ENCODE peak calls at places on chromosome 5, in four cellular contexts. A is PC-3; D is naive thymus-derived CD4-positive, alpha-beta T cell; Y is choroid plexus epithelial cell. U is an unnamed sample.

GRCh38 chr5:62268239-62268638 is 37.8 kb upstream of the KIF2A start:
- DNase-seq in A (peak; percentile 94), Y (no peak), D (no peak), U (no peak)

GRCh38 chr5:91528831-91529230 is 145.7 kb upstream of the ARRDC3 start:
- DNase-seq in A (no peak), D (no peak), Y (no peak), U (no peak)

GRCh38 chr5:32099486-32100035 is 74.6 kb downstream of the GOLPH3 start:
- DNase-seq in Y (no peak), D (no peak), A (no peak), U (no peak)

GRCh38 chr5:181246276-181247050 is 2.8 kb upstream of the RACK1 start:
- DNase-seq in Y (peak; percentile 84), D (peak; percentile 47), A (peak; percentile 87), U (peak; percentile 89)

GRCh38 chr5:171855798-171856772 is 70.5 kb downstream of the SMIM23 start:
- DNase-seq in D (no peak), A (no peak), Y (no peak), U (no peak)

GRCh38 chr5:101942321-101942882 is 353.7 kb downstream of the SLCO4C1 start:
- DNase-seq in A (peak; percentile 68), Y (peak; percentile 26), D (no peak), U (peak; percentile 2)

GRCh38 chr5:141121563-141121962 is at the start of gene PCDHB4:
- DNase-seq in Y (no peak), D (no peak), A (no peak), U (no peak)

GRCh38 chr5:163404364-163404763 is 33.0 kb upstream of the CCNG1 start:
- DNase-seq in Y (no peak), A (no peak), D (no peak), U (no peak)

GRCh38 chr5:138469540-138470321 is 4.5 kb downstream of the EGR1 start:
- DNase-seq in D (no peak), Y (peak; percentile 77), A (no peak), U (no peak)

GRCh38 chr5:84634256-84634655 is 249.6 kb upstream of the EDIL3 start:
- DNase-seq in D (no peak), A (peak; percentile 20), Y (no peak), U (no peak)

GRCh38 chr5:95731571-95732554 is 727 bp downstream of the RHOBTB3 start:
- DNase-seq in A (peak; percentile 18), Y (peak; percentile 58), D (peak; percentile 22), U (peak; percentile 69)

GRCh38 chr5:40436535-40437237 is 243.0 kb upstream of the PTGER4 start:
- DNase-seq in A (no peak), Y (no peak), D (peak; percentile 77), U (no peak)

GRCh38 chr5:109907751-109908150 is 218.0 kb downstream of the MAN2A1 start:
- DNase-seq in D (no peak), Y (peak; percentile 60), A (peak; percentile 39), U (no peak)

GRCh38 chr5:135715267-135716050 is 119.0 kb upstream of the SLC25A48 start:
- DNase-seq in Y (no peak), D (no peak), A (no peak), U (no peak)

GRCh38 chr5:103094737-103095136 is 25.2 kb downstream of the GIN1 start:
- DNase-seq in A (no peak), Y (no peak), D (no peak), U (no peak)

GRCh38 chr5:119071573-119071874 is 637 bp downstream of the DMXL1 start:
- DNase-seq in A (no peak), D (no peak), Y (peak; percentile 13), U (no peak)

GRCh38 chr5:42811591-42812392 is at the start of gene SELENOP:
- DNase-seq in D (no peak), A (peak; percentile 51), Y (peak; percentile 84), U (no peak)
- H3K4me3 ChIP-seq in D (no peak within 1 kb of the TSS), A (no peak within 1 kb of the TSS), Y (peak within 1 kb of the TSS; percentile 32), U (no peak within 1 kb of the TSS)

GRCh38 chr5:77957931-77958476 is 181.9 kb upstream of the TBCA start:
- DNase-seq in Y (no peak), A (no peak), D (no peak), U (no peak)
- H3K4me3 ChIP-seq in Y (no peak overlapping the region), A (no peak overlapping the region), D (no peak overlapping the region), U (no peak overlapping the region)

DNA sequence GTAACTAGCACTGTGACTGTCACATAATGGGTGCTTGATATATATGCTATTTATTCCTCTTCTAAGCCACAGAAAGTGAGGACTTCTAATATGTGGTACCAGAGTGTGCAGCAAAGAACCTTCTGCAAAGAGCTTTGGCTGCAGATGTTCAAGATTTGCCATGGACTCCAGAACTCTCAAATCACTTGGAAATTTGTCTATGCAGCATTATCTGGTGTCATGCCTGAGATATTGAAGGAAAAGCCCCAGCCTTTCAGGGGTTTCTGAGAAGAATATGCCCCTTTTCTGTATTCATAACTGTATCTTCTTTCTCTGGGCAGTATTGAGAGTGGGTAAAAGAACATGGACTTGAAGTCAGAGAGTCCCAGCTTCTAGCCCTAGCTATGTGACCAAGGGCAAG is 4.8 kb upstream of the G3BP1 start:
- DNase-seq in Y (no peak), A (no peak), D (no peak), U (no peak)
- H3K4me3 ChIP-seq in Y (no peak overlapping the region), A (no peak overlapping the region), D (no peak overlapping the region), U (no peak overlapping the region)

DNA sequence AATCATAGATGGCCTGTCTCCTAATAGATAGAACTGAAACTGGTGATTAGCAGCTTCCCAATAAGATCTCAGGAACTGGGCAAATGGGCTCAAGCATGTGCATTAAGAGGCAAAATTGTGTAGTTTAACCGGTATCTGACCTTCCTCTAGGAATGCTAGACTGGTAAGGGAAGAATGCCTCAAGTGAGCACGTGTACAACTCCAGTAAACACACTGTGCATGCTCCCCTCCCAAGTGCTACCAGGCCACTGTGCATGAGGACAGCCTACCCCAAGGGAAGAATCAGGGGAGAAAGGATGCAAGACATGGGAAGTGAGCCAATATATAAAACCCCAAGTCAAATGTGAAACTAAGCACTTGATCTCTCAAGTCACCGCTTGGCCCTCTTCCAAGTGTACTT is 1157.4 kb upstream of the CDH18 start:
- DNase-seq in Y (peak; percentile 9), A (no peak), D (no peak), U (no peak)
- H3K4me3 ChIP-seq in Y (no peak overlapping the region), A (no peak overlapping the region), D (no peak overlapping the region), U (no peak overlapping the region)

DNA sequence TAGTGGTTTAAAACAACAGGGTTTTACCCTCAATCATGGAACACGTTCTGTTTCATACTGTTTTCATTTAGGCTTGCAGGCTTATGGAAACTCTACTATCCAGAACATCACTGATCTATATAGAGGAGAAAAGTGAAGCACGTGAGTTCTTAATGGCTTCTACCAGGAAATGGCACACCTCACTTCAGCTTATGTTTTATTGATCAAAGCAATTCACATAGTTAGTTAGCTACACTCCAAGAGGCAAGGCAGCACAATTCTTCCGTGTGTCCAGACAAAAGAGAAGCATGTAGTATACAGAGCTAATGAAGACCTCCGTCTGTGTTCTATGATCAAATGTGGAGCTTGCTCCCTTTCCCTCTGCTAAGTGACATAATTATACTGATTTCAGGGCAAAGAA is 353.3 kb upstream of the CD180 start:
- DNase-seq in A (no peak), Y (no peak), D (no peak), U (no peak)
- H3K4me3 ChIP-seq in A (no peak overlapping the region), Y (no peak overlapping the region), D (no peak overlapping the region), U (no peak overlapping the region)

GRCh38 chr5:179794575-179794974 is 789 bp downstream of the LTC4S start:
- DNase-seq in Y (no peak), A (no peak), D (no peak), U (no peak)

GRCh38 chr5:179794171-179794570 is 385 bp downstream of the LTC4S start:
- DNase-seq in Y (no peak), D (no peak), A (no peak), U (no peak)

GRCh38 chr5:179792612-179793469 is 945 bp upstream of the LTC4S start:
- DNase-seq in D (no peak), A (no peak), Y (no peak), U (no peak)

GRCh38 chr5:179791881-179792611 is 1.7 kb upstream of the LTC4S start:
- DNase-seq in A (no peak), D (no peak), Y (no peak), U (no peak)

DNA sequence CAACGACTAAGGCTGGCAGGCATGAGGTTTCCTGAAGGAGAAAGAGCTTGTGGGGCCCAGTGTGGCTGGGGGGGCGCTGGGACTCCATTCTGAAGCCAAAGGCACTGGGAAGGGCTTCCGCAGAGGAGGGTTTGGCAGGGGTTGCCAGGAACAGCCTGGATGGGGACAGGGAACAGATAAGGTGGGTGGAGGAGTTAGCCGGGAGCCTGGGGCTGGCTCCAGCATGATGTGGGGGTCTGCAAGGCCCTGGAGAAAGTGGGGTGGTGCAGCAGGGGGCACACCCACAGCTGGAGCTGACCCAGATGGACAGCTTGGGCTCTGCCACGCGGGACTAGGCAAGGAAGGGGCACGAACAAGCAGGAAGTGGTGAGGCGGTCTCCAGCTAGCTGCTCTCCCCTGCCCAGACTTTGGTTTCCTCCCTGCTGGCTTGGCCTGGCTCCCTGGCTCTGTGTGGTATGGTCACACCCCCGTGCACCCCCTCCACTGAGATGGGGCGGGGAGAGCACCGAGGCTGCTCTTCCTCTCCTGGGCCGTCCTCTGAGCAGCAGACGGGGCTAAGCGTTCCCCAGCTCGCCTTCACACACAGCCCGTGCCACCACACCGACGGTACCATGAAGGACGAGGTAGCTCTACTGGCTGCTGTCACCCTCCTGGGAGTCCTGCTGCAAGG is at the start of gene LTC4S:
- DNase-seq in D (peak; percentile 30), A (no peak), Y (peak; percentile 56), U (no peak)
- H3K4me3 ChIP-seq in D (peak within 1 kb of the TSS; percentile 48), A (peak within 1 kb of the TSS; percentile 76), Y (no peak within 1 kb of the TSS), U (no peak within 1 kb of the TSS)

GRCh38 chr5:68416714-68417113 is 201.2 kb downstream of the PIK3R1 start:
- DNase-seq in A (no peak), Y (no peak), D (no peak), U (no peak)
- H3K4me3 ChIP-seq in A (no peak overlapping the region), Y (no peak overlapping the region), D (no peak overlapping the region), U (no peak overlapping the region)